ENCODE peak calls at places on chromosome 10, in four cellular contexts. N is lower lobe of right lung, G is esophagus muscularis mucosa, J is GM23248. M is an unnamed sample.

GRCh38 chr10:86520871-86521619 is 547 bp downstream of the WAPL start:
- DNase-seq in N (peak; percentile 73), G (no peak), J (peak; percentile 86), M (peak; percentile 76)

GRCh38 chr10:104445359-104445758 is 91.7 kb downstream of the CFAP58 start:
- DNase-seq in J (peak; percentile 86), N (no peak), G (no peak), M (no peak)

GRCh38 chr10:20988357-20988983 is 91.4 kb upstream of the NEBL start:
- DNase-seq in J (peak; percentile 11), G (no peak), N (no peak), M (no peak)

GRCh38 chr10:84270708-84271107 is 25.9 kb downstream of the RGR start:
- DNase-seq in N (no peak), J (no peak), G (no peak), M (no peak)

GRCh38 chr10:58851606-58852005 is 324.8 kb upstream of the PHYHIPL start:
- DNase-seq in N (no peak), J (peak; percentile 24), G (no peak), M (no peak)

GRCh38 chr10:1610986-1611770 is 126.1 kb downstream of the ADARB2 start:
- DNase-seq in J (no peak), N (no peak), G (no peak), M (no peak)

GRCh38 chr10:73879296-73880173 is 5.2 kb upstream of the CAMK2G start:
- DNase-seq in G (peak; percentile 96), N (peak; percentile 94), J (peak; percentile 91), M (peak; percentile 89)

GRCh38 chr10:104580321-104580720 is 60.8 kb upstream of the SORCS3 start:
- DNase-seq in J (peak; percentile 83), N (no peak), G (peak; percentile 68), M (no peak)

GRCh38 chr10:67464278-67464677 is 231.7 kb downstream of the CTNNA3 start:
- DNase-seq in N (no peak), J (no peak), G (no peak), M (no peak)

GRCh38 chr10:74743401-74743800 is 83.0 kb upstream of the KAT6B start:
- DNase-seq in J (no peak), G (no peak), N (no peak), M (no peak)

GRCh38 chr10:4167216-4167615 is 382.2 kb upstream of the KLF6 start:
- DNase-seq in N (no peak), G (no peak), J (no peak), M (no peak)

GRCh38 chr10:68666280-68666760 is 54.7 kb upstream of the CCAR1 start:
- DNase-seq in J (peak; percentile 93), N (no peak), G (no peak), M (no peak)

GRCh38 chr10:21720090-21720489 is 186.1 kb downstream of the MLLT10 start:
- DNase-seq in N (no peak), G (no peak), J (no peak), M (no peak)

DNA sequence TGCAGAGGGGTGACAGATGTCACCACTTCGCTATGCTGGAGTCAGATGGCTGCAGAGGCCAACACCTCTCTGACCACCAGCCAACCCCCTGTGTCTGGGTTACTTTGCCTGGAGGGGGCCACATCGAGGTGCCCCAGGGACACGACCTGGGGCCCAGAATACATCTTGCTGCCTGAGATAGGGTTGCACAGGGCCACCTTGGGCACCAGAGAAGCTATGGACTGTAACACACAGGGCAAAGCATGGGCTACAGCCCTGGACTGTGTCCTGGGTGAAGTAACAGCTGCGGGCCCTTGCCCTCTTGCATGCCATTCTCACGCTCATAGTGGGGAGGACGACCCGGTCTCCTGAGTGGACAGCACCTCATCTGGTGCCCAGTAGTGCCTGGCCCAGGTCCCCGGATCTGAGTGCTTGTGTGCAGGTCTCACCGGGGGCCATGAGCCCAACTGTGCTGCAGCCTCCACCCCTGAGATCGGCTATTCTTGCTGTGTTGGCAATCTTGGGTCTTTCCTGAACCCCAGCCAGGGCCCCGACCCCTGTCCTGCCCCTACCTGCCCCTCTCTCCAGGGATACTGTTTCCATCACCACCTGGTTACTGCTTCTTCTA is 115.2 kb upstream of the GDF10 start:
- DNase-seq in N (no peak), J (no peak), G (peak; percentile 75), M (no peak)
- H3K36me3 ChIP-seq in N (no peaks in the 10 kb centered on the region), J (no peaks in the 10 kb centered on the region), G (no peaks in the 10 kb centered on the region), M (no peaks in the 10 kb centered on the region)

GRCh38 chr10:71964669-71965515 is 697 bp downstream of the CHST3 start:
- DNase-seq in G (no peak), J (peak; percentile 97), N (peak; percentile 57), M (peak; percentile 81)

GRCh38 chr10:71968553-71969474 is 4.6 kb downstream of the CHST3 start:
- DNase-seq in J (peak; percentile 74), N (no peak), G (no peak), M (no peak)

GRCh38 chr10:71963756-71964668 is at the start of gene CHST3:
- DNase-seq in G (no peak), N (peak; percentile 62), J (peak; percentile 84), M (peak; percentile 61)

GRCh38 chr10:71965623-71966022 is 1.4 kb downstream of the CHST3 start:
- DNase-seq in N (no peak), G (no peak), J (peak; percentile 53), M (no peak)

GRCh38 chr10:71966046-71967004 is 2.1 kb downstream of the CHST3 start:
- DNase-seq in N (no peak), J (peak; percentile 92), G (no peak), M (no peak)
- H3K27ac ChIP-seq in N (peak overlapping the region; percentile 92), J (peak overlapping the region; percentile 90), G (peak overlapping the region; percentile 97), M (no peak overlapping the region)

GRCh38 chr10:79223346-79224048 is 123.8 kb upstream of the PPIF start:
- DNase-seq in J (no peak), N (peak; percentile 84), G (no peak), M (peak; percentile 86)

GRCh38 chr10:79222186-79222585 is 125.1 kb upstream of the PPIF start:
- DNase-seq in N (no peak), G (no peak), J (no peak), M (peak; percentile 30)

GRCh38 chr10:79224263-79224949 is 122.9 kb upstream of the PPIF start:
- DNase-seq in J (no peak), G (no peak), N (no peak), M (peak; percentile 50)

GRCh38 chr10:79221110-79222051 is 125.9 kb upstream of the PPIF start:
- DNase-seq in N (peak; percentile 52), J (peak; percentile 91), G (no peak), M (peak; percentile 76)

DNA sequence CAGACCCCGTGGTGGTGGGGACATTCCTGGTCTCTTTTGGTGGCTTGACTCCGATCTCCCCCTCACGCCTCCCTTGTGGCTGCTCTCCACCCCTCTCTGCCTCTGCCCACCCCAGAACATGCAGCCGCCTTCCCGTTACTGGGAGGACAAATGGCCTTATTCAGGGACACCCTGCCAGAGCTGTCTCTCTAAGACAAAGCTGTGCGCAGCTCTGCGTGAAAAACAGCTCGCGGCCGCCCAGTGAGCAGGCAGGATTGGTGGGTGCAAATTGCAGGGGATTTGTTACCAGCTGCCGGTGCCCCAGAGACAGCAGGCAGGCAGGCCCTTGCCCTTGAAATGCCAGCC is 124.3 kb upstream of the PPIF start:
- DNase-seq in J (no peak), G (no peak), N (no peak), M (no peak)
- H3K36me3 ChIP-seq in J (peaks cover 21% of the 10 kb centered on the region), G (peaks cover 37% of the 10 kb centered on the region), N (peaks cover 61% of the 10 kb centered on the region), M (peaks cover 34% of the 10 kb centered on the region)

GRCh38 chr10:119461380-119461779 is 81.1 kb downstream of the RGS10 start:
- DNase-seq in N (no peak), J (no peak), G (no peak), M (no peak)
- H3K27ac ChIP-seq in N (no peak overlapping the region), J (no peak overlapping the region), G (no peak overlapping the region), M (no peak overlapping the region)

GRCh38 chr10:98435178-98435577 is 11.6 kb downstream of the HPS1 start:
- DNase-seq in N (no peak), G (no peak), J (no peak), M (no peak)
- H3K36me3 ChIP-seq in N (peaks cover 80% of the 10 kb centered on the region), G (peaks cover 94% of the 10 kb centered on the region), J (peaks cover 34% of the 10 kb centered on the region), M (no peaks in the 10 kb centered on the region)

DNA sequence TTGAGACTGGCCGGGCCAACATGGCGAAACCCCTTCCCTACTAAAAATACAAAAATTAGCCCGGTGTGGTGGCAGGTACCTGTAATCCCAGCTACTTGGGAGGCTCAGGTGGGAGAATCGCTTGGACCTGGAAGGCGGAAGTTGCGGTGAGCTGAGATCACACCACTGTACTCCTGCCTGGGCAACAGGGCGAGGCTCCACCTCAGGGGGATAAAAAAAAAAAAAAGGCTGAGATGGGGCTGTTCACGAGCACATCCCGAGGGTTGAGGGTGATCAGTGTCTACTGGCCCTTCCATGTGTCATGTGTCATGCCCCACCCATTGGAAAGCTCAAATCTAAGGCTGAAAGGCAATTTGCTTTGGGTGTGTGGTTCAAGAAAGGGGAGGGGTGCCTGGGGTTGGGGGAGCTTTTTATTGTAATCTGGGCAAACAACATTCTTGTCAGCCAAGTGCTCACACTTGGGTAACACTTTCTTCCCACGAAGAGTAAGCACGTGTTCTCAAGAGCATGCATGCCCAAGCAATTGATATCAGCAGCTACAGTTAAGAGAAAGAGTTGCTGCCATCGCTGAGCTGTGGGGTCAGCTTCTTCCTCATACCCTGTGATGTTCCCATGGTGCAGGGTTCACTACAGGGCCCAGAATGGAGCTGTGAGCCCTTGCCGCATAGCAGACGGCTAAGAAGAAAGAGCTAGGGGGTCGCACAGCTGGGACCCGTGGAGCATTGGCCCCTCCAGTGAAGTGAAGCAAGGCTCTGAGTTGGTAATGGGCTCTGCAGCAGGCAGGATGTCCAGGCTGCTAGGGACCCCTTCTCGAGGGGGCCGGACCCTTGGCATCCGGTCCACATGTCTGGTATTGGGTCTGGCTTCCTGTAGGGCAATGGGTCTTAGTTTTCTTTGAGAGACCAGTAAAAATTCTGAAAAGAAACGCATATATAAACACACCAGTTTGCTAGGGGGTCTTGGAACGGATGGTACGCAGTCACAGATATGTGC is 9.9 kb upstream of the ACSL5 start:
- DNase-seq in N (no peak), G (no peak), J (no peak), M (no peak)
- H3K27ac ChIP-seq in N (peak overlapping the region; percentile 88), G (no peak overlapping the region), J (peak overlapping the region; percentile 66), M (peak overlapping the region; percentile 75)

DNA sequence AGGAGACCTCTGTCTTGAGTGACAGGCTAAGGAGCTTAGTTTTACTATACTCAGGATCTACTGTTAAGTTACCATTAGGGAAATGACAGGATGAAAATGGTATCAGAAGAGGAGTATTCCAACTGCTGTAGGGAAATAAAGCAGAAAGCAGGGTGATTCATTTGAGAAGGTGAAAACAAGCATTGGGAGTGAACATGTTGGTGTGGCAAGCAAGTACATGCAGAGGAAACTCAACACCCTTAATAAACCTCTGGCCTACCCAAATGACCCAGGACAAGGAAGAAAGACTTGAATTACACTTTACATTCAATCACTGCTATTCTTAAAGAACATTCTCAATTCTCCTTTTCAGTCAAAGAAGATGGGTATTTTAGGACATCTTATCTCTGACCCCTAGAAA is 28.7 kb downstream of the ERLIN1 start:
- DNase-seq in J (no peak), N (no peak), G (no peak), M (no peak)
- H3K36me3 ChIP-seq in J (peaks cover 47% of the 10 kb centered on the region), N (peaks cover 59% of the 10 kb centered on the region), G (peaks cover 68% of the 10 kb centered on the region), M (peaks cover 74% of the 10 kb centered on the region)

DNA sequence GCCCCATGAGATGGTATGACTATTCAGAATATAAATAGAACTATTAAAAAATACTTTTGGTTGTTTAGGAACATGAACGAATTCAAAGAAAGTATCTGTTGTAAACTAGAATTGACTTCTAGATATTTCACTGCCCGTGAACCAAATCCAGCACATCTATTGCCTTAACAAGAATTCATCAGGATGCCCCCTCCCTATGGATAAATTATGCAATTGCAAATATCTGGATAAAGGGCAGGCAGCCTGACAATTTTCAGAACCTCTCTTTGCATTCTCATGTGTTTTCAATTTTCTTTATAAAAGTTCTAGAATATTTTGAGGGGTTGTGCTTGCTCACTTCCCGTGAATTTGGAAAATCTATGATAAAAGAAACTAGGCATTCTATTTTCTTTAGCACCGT is 822.1 kb upstream of the SORCS1 start:
- DNase-seq in J (peak; percentile 62), N (no peak), G (no peak), M (no peak)
- H3K27ac ChIP-seq in J (peak overlapping the region; percentile 44), N (no peak overlapping the region), G (no peak overlapping the region), M (no peak overlapping the region)

M was measured in left lung.